ENCODE peak calls at places on chromosome 1, in nine cellular contexts. N is kidney, S is fibroblast of lung, X is IMR-90, Z is cardiac fibroblast, K is AG04450, Q is OCI-LY7, B is colonic mucosa, I is astrocyte. T is an unnamed sample.
A peak's percentile ranks its signal among the peaks of the same experiment; 100 is the strongest.

GRCh38 chr1:198919667-198920398 is 281.0 kb downstream of the PTPRC start:
- DNase-seq in N (no peak), S (no peak), X (no peak), Z (no peak), K (no peak), Q (no peak), B (no peak), I (peak; percentile 48), T (no peak)

GRCh38 chr1:195530961-195531360 is 1077.3 kb downstream of the KCNT2 start:
- DNase-seq in N (no peak), S (peak; percentile 6), X (peak; percentile 36), Z (no peak), K (no peak), Q (no peak), B (no peak), I (peak; percentile 79), T (peak; percentile 11)

GRCh38 chr1:31755197-31755611 is 8.9 kb downstream of the ADGRB2 start:
- DNase-seq in N (peak; percentile 89), S (peak; percentile 31), X (peak; percentile 30), Z (no peak), K (no peak), Q (no peak), B (no peak), I (no peak), T (peak; percentile 27)

GRCh38 chr1:211912064-211912463 is 81.5 kb upstream of the LPGAT1 start:
- DNase-seq in N (no peak), S (no peak), X (no peak), Z (no peak), K (no peak), Q (no peak), B (no peak), I (peak; percentile 53), T (no peak)

GRCh38 chr1:85578321-85579295 is 2.0 kb upstream of the CCN1 start:
- DNase-seq in N (peak; percentile 33), S (peak; percentile 98), X (peak; percentile 98), Z (peak; percentile 98), K (peak; percentile 94), Q (no peak), B (no peak), I (peak; percentile 99), T (peak; percentile 97)

GRCh38 chr1:157097692-157098091 is 1.9 kb downstream of the ETV3L start:
- DNase-seq in N (no peak), S (no peak), X (no peak), Z (no peak), K (no peak), Q (no peak), B (no peak), I (no peak), T (no peak)

GRCh38 chr1:58065520-58065919 is 481.0 kb downstream of the OMA1 start:
- DNase-seq in N (peak; percentile 61), S (no peak), X (no peak), Z (no peak), K (no peak), Q (no peak), B (no peak), I (no peak), T (no peak)

GRCh38 chr1:176880954-176881595 is 283.4 kb downstream of the ASTN1 start:
- DNase-seq in N (peak; percentile 77), S (peak; percentile 71), X (peak; percentile 62), Z (peak; percentile 76), K (peak; percentile 45), Q (peak; percentile 58), B (peak; percentile 69), I (peak; percentile 29), T (no peak)

GRCh38 chr1:6440198-6441126 is 15.9 kb downstream of the ESPN start:
- DNase-seq in N (peak; percentile 93), S (peak; percentile 26), X (peak; percentile 22), Z (no peak), K (no peak), Q (peak; percentile 38), B (peak; percentile 82), I (peak; percentile 14), T (no peak)

GRCh38 chr1:151347523-151348246 is 633 bp upstream of the RFX5 start:
- DNase-seq in N (no peak), S (no peak), X (no peak), Z (no peak), K (no peak), Q (peak; percentile 21), B (no peak), I (no peak), T (no peak)

GRCh38 chr1:236518343-236518742 is 5.4 kb upstream of the LGALS8 start:
- DNase-seq in N (no peak), S (no peak), X (no peak), Z (no peak), K (no peak), Q (no peak), B (no peak), I (no peak), T (no peak)

GRCh38 chr1:206739411-206740076 is 31.0 kb upstream of the IL19 start:
- DNase-seq in N (no peak), S (no peak), X (peak; percentile 33), Z (no peak), K (no peak), Q (peak; percentile 79), B (no peak), I (no peak), T (no peak)

GRCh38 chr1:236677641-236678235 is 8.6 kb upstream of the ACTN2 start:
- DNase-seq in N (no peak), S (no peak), X (no peak), Z (no peak), K (no peak), Q (no peak), B (no peak), I (no peak), T (no peak)

DNA sequence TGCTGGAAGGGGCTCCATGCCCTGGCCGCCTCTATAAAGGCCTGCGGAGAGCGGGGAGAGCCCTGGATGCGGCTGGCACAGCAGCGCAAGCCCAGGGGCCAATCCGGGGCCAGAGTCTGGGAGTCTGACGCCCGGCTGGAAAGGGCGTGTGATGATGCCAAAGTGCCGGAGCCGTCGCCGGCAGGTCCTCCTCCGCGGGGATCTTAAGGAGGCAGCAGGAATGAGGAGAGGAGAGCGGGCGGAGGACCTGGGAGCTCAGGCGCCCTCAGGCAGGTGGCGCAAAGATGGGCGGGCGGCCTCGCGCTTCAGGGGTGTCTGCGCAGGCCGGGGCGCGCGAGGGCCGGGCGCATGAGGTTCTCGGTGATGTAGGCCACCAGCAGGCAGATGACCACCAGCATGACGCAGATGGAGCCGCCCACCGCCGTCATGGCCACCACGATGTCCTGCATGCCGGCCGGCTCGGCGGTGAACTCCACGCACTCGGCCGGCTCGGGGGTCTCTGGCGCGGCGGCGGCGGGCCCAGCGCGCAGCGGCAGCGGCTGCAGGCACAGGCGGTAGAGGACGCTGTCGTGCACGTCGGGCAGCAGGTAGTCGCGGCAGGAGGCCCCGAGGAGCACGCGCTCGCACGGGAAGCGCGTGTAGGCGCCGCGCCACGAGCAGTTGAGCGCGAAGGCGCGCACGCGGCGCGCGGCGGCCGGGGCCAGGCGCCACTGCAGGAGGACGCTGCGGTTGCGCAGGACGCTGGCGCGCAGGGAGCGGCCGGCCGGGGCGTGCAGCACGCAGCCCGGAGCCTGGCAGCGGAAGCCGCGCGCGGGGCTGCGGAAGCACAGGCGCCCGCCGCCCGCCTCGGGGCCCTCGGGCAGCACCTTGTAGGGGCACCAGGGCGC is 662 bp downstream of the FNDC10 start:
- DNase-seq in N (no peak), S (no peak), X (peak; percentile 37), Z (peak; percentile 40), K (no peak), Q (peak; percentile 35), B (no peak), I (no peak), T (no peak)
- H3K4me3 ChIP-seq in N (no peak overlapping the region), S (no peak overlapping the region), X (peak overlapping the region; percentile 39), Z (no peak overlapping the region), K (peak overlapping the region; percentile 36), Q (peak overlapping the region; percentile 24), B (peak overlapping the region; percentile 15), I (peak overlapping the region; percentile 17), T (peak overlapping the region; percentile 47)

DNA sequence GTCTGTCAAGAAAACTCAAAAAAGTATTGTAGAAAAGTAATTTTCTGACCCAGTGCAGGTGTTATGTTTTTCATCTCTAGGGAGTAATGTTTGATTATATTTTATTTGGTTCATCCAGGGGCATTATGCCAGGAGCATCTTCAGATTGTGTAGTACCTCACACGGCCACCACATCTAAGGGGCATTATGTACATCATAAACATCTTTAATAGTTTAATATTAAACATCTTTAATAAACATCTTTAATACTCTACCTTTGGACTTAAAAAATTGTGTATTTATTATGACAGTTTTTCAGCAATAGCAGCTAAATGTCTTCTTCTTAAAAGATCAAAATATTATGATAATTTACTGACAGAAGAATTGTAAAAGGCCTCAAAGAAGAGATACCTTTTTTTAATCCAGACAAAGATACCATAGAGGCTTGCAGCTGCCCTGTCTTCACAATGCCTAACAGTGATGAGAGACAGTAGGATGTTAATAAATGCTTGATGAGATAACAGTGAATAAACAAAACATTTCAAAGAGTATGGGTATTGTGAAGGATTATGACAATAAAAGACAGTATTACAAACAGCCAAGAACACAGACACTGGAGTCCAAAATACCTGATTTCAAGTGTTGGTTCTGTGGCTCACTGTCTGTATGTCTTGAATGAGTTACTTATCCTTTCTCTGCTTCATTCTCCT is 240.9 kb upstream of the ADGRL2 start:
- DNase-seq in N (no peak), S (peak; percentile 19), X (no peak), Z (peak; percentile 22), K (no peak), Q (no peak), B (no peak), I (no peak), T (no peak)
- TF ChIP-seq CTCF in N (no peak), S (peak; percentile 32), X (no peak), Z (peak; percentile 45), K (peak; percentile 35), Q (peak; percentile 37), B (no peak), I (peak; percentile 14), T (peak; percentile 30)

DNA sequence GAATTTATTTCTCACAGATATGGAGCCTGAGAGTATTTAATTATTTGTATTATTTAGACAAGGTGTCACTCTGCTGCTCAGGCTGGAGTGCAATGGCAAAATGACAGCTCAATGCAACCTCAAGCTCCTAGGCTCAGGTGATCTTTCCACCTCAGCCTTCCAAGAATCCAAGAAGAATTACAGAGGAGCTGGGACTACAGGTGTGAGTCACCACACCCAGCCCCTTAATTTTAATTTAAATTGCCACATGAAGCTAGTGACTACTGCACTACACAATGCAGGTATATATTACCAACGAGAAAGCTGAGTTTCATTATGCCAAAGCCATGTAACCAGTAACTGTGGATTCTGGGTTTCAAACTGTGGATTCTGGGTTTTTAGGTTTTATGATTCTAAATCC is 2.1 kb downstream of the KHDC4 start:
- DNase-seq in N (no peak), S (no peak), X (no peak), Z (no peak), K (no peak), Q (no peak), B (no peak), I (no peak), T (no peak)
- H3K4me3 ChIP-seq in N (peak overlapping the region; percentile 55), S (peak overlapping the region; percentile 94), X (no peak overlapping the region), Z (no peak overlapping the region), K (peak overlapping the region; percentile 43), Q (peak overlapping the region; percentile 87), B (peak overlapping the region; percentile 77), I (peak overlapping the region; percentile 80), T (no peak overlapping the region)

GRCh38 chr1:172727956-172728603 is 69.2 kb downstream of the FASLG start:
- DNase-seq in N (no peak), S (peak; percentile 8), X (peak; percentile 29), Z (peak; percentile 20), K (no peak), Q (peak; percentile 63), B (no peak), I (no peak), T (no peak)
- TF ChIP-seq CTCF in N (peak; percentile 37), S (peak; percentile 31), X (peak; percentile 45), Z (peak; percentile 73), K (peak; percentile 44), Q (peak; percentile 94), B (peak; percentile 53), I (peak; percentile 35), T (peak; percentile 44)

T was measured in BJ.